ENCODE peak calls at places on chromosome 18, in seven cellular contexts. One of them, this sample, is unnamed.
A peak's percentile ranks its signal among the peaks of the same experiment; 100 is the strongest.

GRCh38 chr18:37364237-37364636 is 201.4 kb downstream of the CELF4 start:
- DNase-seq in A549: no peak
- DNase-seq in sigmoid colon: no peak
- DNase-seq in right lobe of liver: no peak
- DNase-seq in gastrocnemius medialis: peak; percentile 27
- DNase-seq in heart left ventricle: peak; percentile 83
- DNase-seq in H1: no peak
- DNase-seq in this sample: peak; percentile 92

GRCh38 chr18:75489493-75490190 is 62.1 kb upstream of the SMIM21 start:
- DNase-seq in A549: peak; percentile 86
- DNase-seq in gastrocnemius medialis: no peak
- DNase-seq in right lobe of liver: no peak
- DNase-seq in heart left ventricle: no peak
- DNase-seq in sigmoid colon: no peak
- DNase-seq in H1: no peak
- DNase-seq in this sample: no peak

GRCh38 chr18:69528439-69528838 is 127.8 kb downstream of the DOK6 start:
- DNase-seq in gastrocnemius medialis: no peak
- DNase-seq in right lobe of liver: no peak
- DNase-seq in sigmoid colon: no peak
- DNase-seq in H1: no peak
- DNase-seq in heart left ventricle: no peak
- DNase-seq in A549: no peak
- DNase-seq in this sample: no peak

GRCh38 chr18:79625924-79626561 is 53.6 kb upstream of the CTDP1 start:
- DNase-seq in gastrocnemius medialis: no peak
- DNase-seq in A549: no peak
- DNase-seq in heart left ventricle: no peak
- DNase-seq in sigmoid colon: peak; percentile 46
- DNase-seq in H1: no peak
- DNase-seq in right lobe of liver: no peak
- DNase-seq in this sample: no peak

GRCh38 chr18:27627927-27628326 is 442.8 kb upstream of the CHST9 start:
- DNase-seq in heart left ventricle: no peak
- DNase-seq in sigmoid colon: no peak
- DNase-seq in gastrocnemius medialis: no peak
- DNase-seq in A549: peak; percentile 1
- DNase-seq in right lobe of liver: no peak
- DNase-seq in H1: no peak
- DNase-seq in this sample: no peak

GRCh38 chr18:5720132-5720531 is 175.2 kb downstream of the TMEM200C start:
- DNase-seq in heart left ventricle: no peak
- DNase-seq in H1: no peak
- DNase-seq in A549: no peak
- DNase-seq in gastrocnemius medialis: no peak
- DNase-seq in sigmoid colon: no peak
- DNase-seq in right lobe of liver: no peak
- DNase-seq in this sample: no peak

GRCh38 chr18:34929336-34929780 is 111.9 kb upstream of the MAPRE2 start:
- DNase-seq in right lobe of liver: peak; percentile 31
- DNase-seq in A549: peak; percentile 82
- DNase-seq in H1: no peak
- DNase-seq in gastrocnemius medialis: no peak
- DNase-seq in sigmoid colon: no peak
- DNase-seq in heart left ventricle: no peak
- DNase-seq in this sample: no peak

GRCh38 chr18:23158884-23159820 is 23.9 kb downstream of the CABLES1 start:
- DNase-seq in gastrocnemius medialis: no peak
- DNase-seq in right lobe of liver: no peak
- DNase-seq in heart left ventricle: no peak
- DNase-seq in sigmoid colon: peak; percentile 36
- DNase-seq in A549: no peak
- DNase-seq in H1: no peak
- DNase-seq in this sample: no peak

GRCh38 chr18:159037-159652 is 788 bp downstream of the USP14 start:
- DNase-seq in H1: no peak
- DNase-seq in sigmoid colon: no peak
- DNase-seq in heart left ventricle: no peak
- DNase-seq in gastrocnemius medialis: no peak
- DNase-seq in right lobe of liver: no peak
- DNase-seq in A549: peak; percentile 18
- DNase-seq in this sample: no peak
- H3K27ac ChIP-seq in H1: peak overlapping the region; percentile 81
- H3K27ac ChIP-seq in sigmoid colon: peak overlapping the region; percentile 86
- H3K27ac ChIP-seq in heart left ventricle: peak overlapping the region; percentile 86
- H3K27ac ChIP-seq in gastrocnemius medialis: peak overlapping the region; percentile 88
- H3K27ac ChIP-seq in right lobe of liver: peak overlapping the region; percentile 56
- H3K27ac ChIP-seq in A549: peak overlapping the region; percentile 85
- H3K27ac ChIP-seq in this sample: peak overlapping the region; percentile 68

DNA sequence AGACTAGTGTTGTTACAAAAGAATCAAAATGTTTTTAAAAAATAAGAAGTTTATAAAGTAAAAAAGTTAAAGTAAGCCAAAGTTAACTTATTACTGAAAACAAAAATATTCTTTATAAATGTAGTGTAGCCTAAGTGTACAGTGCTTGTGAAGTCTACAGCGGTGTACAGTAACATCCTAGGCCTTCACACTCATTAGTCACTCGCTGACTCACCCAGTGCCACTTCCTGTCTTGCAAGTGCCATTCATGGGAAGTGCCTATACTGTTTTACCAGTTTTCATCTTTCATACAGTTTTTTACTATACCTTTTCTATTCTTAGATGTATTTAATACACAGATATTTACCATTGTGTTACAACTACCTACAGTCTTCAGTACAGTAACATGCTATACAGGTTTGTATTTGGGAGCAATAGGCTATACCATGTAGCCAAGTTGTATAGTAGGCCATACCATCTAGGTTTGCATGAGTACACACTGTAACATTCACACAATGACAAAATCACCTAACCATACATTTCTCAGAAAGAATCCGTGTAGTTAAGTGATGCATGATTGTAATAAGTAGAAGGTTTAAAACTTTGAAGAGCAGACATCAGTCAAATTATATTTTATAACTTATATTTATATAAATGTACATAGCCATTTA is 13.4 kb downstream of the SERPINB7 start:
- DNase-seq in H1: no peak
- DNase-seq in A549: peak; percentile 63
- DNase-seq in heart left ventricle: no peak
- DNase-seq in gastrocnemius medialis: no peak
- DNase-seq in right lobe of liver: no peak
- DNase-seq in sigmoid colon: no peak
- DNase-seq in this sample: no peak
- TF ChIP-seq POLR2A in H1: no peak
- TF ChIP-seq POLR2A in A549: no peak
- TF ChIP-seq POLR2A in heart left ventricle: no peak
- TF ChIP-seq POLR2A in gastrocnemius medialis: no peak
- TF ChIP-seq POLR2A in right lobe of liver: no peak
- TF ChIP-seq POLR2A in sigmoid colon: no peak
- TF ChIP-seq POLR2A in this sample: no peak

GRCh38 chr18:8603663-8604520 is 5.3 kb upstream of the RAB12 start:
- DNase-seq in H1: no peak
- DNase-seq in right lobe of liver: no peak
- DNase-seq in sigmoid colon: no peak
- DNase-seq in gastrocnemius medialis: no peak
- DNase-seq in heart left ventricle: no peak
- DNase-seq in A549: no peak
- DNase-seq in this sample: no peak
- H3K4me1 ChIP-seq in H1: no peaks in the 10 kb centered on the region
- H3K4me1 ChIP-seq in right lobe of liver: peaks cover 7% of the 10 kb centered on the region
- H3K4me1 ChIP-seq in sigmoid colon: no peaks in the 10 kb centered on the region
- H3K4me1 ChIP-seq in gastrocnemius medialis: peaks cover 16% of the 10 kb centered on the region
- H3K4me1 ChIP-seq in heart left ventricle: peaks cover 8% of the 10 kb centered on the region
- H3K4me1 ChIP-seq in A549: no peaks in the 10 kb centered on the region
- H3K4me1 ChIP-seq in this sample: peaks cover 11% of the 10 kb centered on the region

GRCh38 chr18:64693756-64694155 is 544.9 kb upstream of the LINC00305 start:
- DNase-seq in sigmoid colon: no peak
- DNase-seq in H1: no peak
- DNase-seq in heart left ventricle: no peak
- DNase-seq in gastrocnemius medialis: no peak
- DNase-seq in A549: no peak
- DNase-seq in right lobe of liver: no peak
- DNase-seq in this sample: no peak
- H3K27ac ChIP-seq in sigmoid colon: no peak overlapping the region
- H3K27ac ChIP-seq in H1: no peak overlapping the region
- H3K27ac ChIP-seq in heart left ventricle: no peak overlapping the region
- H3K27ac ChIP-seq in gastrocnemius medialis: no peak overlapping the region
- H3K27ac ChIP-seq in A549: no peak overlapping the region
- H3K27ac ChIP-seq in right lobe of liver: no peak overlapping the region
- H3K27ac ChIP-seq in this sample: no peak overlapping the region

GRCh38 chr18:72942766-72943165 is 75.0 kb upstream of the NETO1 start:
- DNase-seq in heart left ventricle: no peak
- DNase-seq in H1: no peak
- DNase-seq in gastrocnemius medialis: no peak
- DNase-seq in right lobe of liver: no peak
- DNase-seq in sigmoid colon: no peak
- DNase-seq in A549: no peak
- DNase-seq in this sample: no peak
- TF ChIP-seq POLR2A in heart left ventricle: no peak
- TF ChIP-seq POLR2A in H1: no peak
- TF ChIP-seq POLR2A in gastrocnemius medialis: no peak
- TF ChIP-seq POLR2A in right lobe of liver: no peak
- TF ChIP-seq POLR2A in sigmoid colon: no peak
- TF ChIP-seq POLR2A in A549: no peak
- TF ChIP-seq POLR2A in this sample: no peak

GRCh38 chr18:3261393-3262233 is at the start of gene MYL12B:
- DNase-seq in H1: peak; percentile 21
- DNase-seq in gastrocnemius medialis: peak; percentile 73
- DNase-seq in heart left ventricle: peak; percentile 92
- DNase-seq in right lobe of liver: peak; percentile 87
- DNase-seq in sigmoid colon: peak; percentile 86
- DNase-seq in A549: peak; percentile 82
- DNase-seq in this sample: peak; percentile 85
- H3K4me1 ChIP-seq in H1: peaks cover 3% of the 10 kb centered on the region
- H3K4me1 ChIP-seq in gastrocnemius medialis: peaks cover 69% of the 10 kb centered on the region
- H3K4me1 ChIP-seq in heart left ventricle: peaks cover 63% of the 10 kb centered on the region
- H3K4me1 ChIP-seq in right lobe of liver: peaks cover 46% of the 10 kb centered on the region
- H3K4me1 ChIP-seq in sigmoid colon: no peaks in the 10 kb centered on the region
- H3K4me1 ChIP-seq in A549: peaks cover 42% of the 10 kb centered on the region
- H3K4me1 ChIP-seq in this sample: peaks cover 52% of the 10 kb centered on the region

GRCh38 chr18:63394954-63395353 is 27.3 kb downstream of the VPS4B start:
- DNase-seq in A549: no peak
- DNase-seq in H1: no peak
- DNase-seq in sigmoid colon: no peak
- DNase-seq in right lobe of liver: no peak
- DNase-seq in gastrocnemius medialis: no peak
- DNase-seq in heart left ventricle: no peak
- DNase-seq in this sample: no peak

GRCh38 chr18:63397349-63397748 is 24.9 kb downstream of the VPS4B start:
- DNase-seq in right lobe of liver: no peak
- DNase-seq in gastrocnemius medialis: no peak
- DNase-seq in sigmoid colon: no peak
- DNase-seq in H1: no peak
- DNase-seq in A549: no peak
- DNase-seq in heart left ventricle: no peak
- DNase-seq in this sample: no peak

GRCh38 chr18:63402246-63403164 is 19.8 kb downstream of the VPS4B start:
- DNase-seq in sigmoid colon: no peak
- DNase-seq in right lobe of liver: no peak
- DNase-seq in A549: no peak
- DNase-seq in heart left ventricle: no peak
- DNase-seq in gastrocnemius medialis: no peak
- DNase-seq in H1: no peak
- DNase-seq in this sample: no peak

GRCh38 chr18:63395503-63395902 is 26.8 kb downstream of the VPS4B start:
- DNase-seq in heart left ventricle: no peak
- DNase-seq in gastrocnemius medialis: no peak
- DNase-seq in H1: no peak
- DNase-seq in A549: no peak
- DNase-seq in sigmoid colon: no peak
- DNase-seq in right lobe of liver: no peak
- DNase-seq in this sample: no peak

GRCh38 chr18:63399300-63399699 is 23.0 kb downstream of the VPS4B start:
- DNase-seq in heart left ventricle: no peak
- DNase-seq in right lobe of liver: no peak
- DNase-seq in A549: no peak
- DNase-seq in sigmoid colon: no peak
- DNase-seq in H1: no peak
- DNase-seq in gastrocnemius medialis: no peak
- DNase-seq in this sample: no peak
- H3K27ac ChIP-seq in heart left ventricle: no peak overlapping the region
- H3K27ac ChIP-seq in right lobe of liver: no peak overlapping the region
- H3K27ac ChIP-seq in A549: no peak overlapping the region
- H3K27ac ChIP-seq in sigmoid colon: no peak overlapping the region
- H3K27ac ChIP-seq in H1: no peak overlapping the region
- H3K27ac ChIP-seq in gastrocnemius medialis: no peak overlapping the region
- H3K27ac ChIP-seq in this sample: no peak overlapping the region

This sample was measured in thyroid gland.